ENCODE peak calls at places on chromosomes 4 and X, in six cellular contexts. One of them, this sample, is unnamed.

GRCh38 chrX:108000751-108001150 is 18.6 kb upstream of the TEX13B start:
- DNase-seq in AG10803: no peak
- DNase-seq in Right ventricle myocardium superior: no peak
- DNase-seq in aorta: no peak
- DNase-seq in ecto neural progenitor cell: no peak
- DNase-seq in prostate gland: peak
- DNase-seq in this sample: no peak

GRCh38 chrX:46381630-46382029 is 163.6 kb downstream of the ZNF674 start:
- DNase-seq in ecto neural progenitor cell: peak
- DNase-seq in aorta: no peak
- DNase-seq in prostate gland: no peak
- DNase-seq in AG10803: peak
- DNase-seq in Right ventricle myocardium superior: no peak
- DNase-seq in this sample: peak

GRCh38 chrX:4560192-4560591 is 846.7 kb upstream of the PRKX start:
- DNase-seq in ecto neural progenitor cell: no peak
- DNase-seq in AG10803: no peak
- DNase-seq in Right ventricle myocardium superior: no peak
- DNase-seq in prostate gland: no peak
- DNase-seq in aorta: no peak
- DNase-seq in this sample: no peak

GRCh38 chr4:139890810-139891209 is 225.2 kb downstream of the MGST2 start:
- DNase-seq in prostate gland: no peak
- DNase-seq in Right ventricle myocardium superior: no peak
- DNase-seq in aorta: no peak
- DNase-seq in AG10803: peak
- DNase-seq in ecto neural progenitor cell: no peak
- DNase-seq in this sample: peak

GRCh38 chr4:189096717-189097116 is 844.0 kb upstream of the FRG1 start:
- DNase-seq in prostate gland: no peak
- DNase-seq in aorta: no peak
- DNase-seq in AG10803: no peak
- DNase-seq in ecto neural progenitor cell: no peak
- DNase-seq in Right ventricle myocardium superior: no peak
- DNase-seq in this sample: no peak

GRCh38 chrX:3370656-3371055 is 24.2 kb upstream of the MXRA5 start:
- DNase-seq in ecto neural progenitor cell: no peak
- DNase-seq in Right ventricle myocardium superior: no peak
- DNase-seq in aorta: no peak
- DNase-seq in prostate gland: no peak
- DNase-seq in AG10803: no peak
- DNase-seq in this sample: peak

GRCh38 chrX:110541266-110541665 is 182.6 kb downstream of the RTL9 start:
- DNase-seq in AG10803: peak
- DNase-seq in aorta: no peak
- DNase-seq in ecto neural progenitor cell: no peak
- DNase-seq in prostate gland: no peak
- DNase-seq in Right ventricle myocardium superior: no peak
- DNase-seq in this sample: no peak

GRCh38 chr4:83013931-83014330 is 3.3 kb upstream of the LIN54 start:
- DNase-seq in ecto neural progenitor cell: no peak
- DNase-seq in AG10803: no peak
- DNase-seq in prostate gland: no peak
- DNase-seq in Right ventricle myocardium superior: no peak
- DNase-seq in aorta: no peak
- DNase-seq in this sample: no peak

GRCh38 chr4:183080372-183081115 is 18.5 kb upstream of the WWC2 start:
- DNase-seq in Right ventricle myocardium superior: no peak
- DNase-seq in aorta: no peak
- DNase-seq in prostate gland: no peak
- DNase-seq in AG10803: no peak
- DNase-seq in ecto neural progenitor cell: no peak
- DNase-seq in this sample: no peak

GRCh38 chr4:138901177-138901576 is 114.4 kb upstream of the NOCT start:
- DNase-seq in Right ventricle myocardium superior: no peak
- DNase-seq in prostate gland: no peak
- DNase-seq in ecto neural progenitor cell: no peak
- DNase-seq in aorta: no peak
- DNase-seq in AG10803: no peak
- DNase-seq in this sample: no peak

GRCh38 chrX:88586317-88586716 is 160.7 kb upstream of the CPXCR1 start:
- DNase-seq in ecto neural progenitor cell: no peak
- DNase-seq in Right ventricle myocardium superior: no peak
- DNase-seq in prostate gland: no peak
- DNase-seq in aorta: no peak
- DNase-seq in AG10803: no peak
- DNase-seq in this sample: no peak

GRCh38 chrX:38313190-38313589 is 14.1 kb downstream of the RPGR start:
- DNase-seq in ecto neural progenitor cell: no peak
- DNase-seq in aorta: no peak
- DNase-seq in Right ventricle myocardium superior: no peak
- DNase-seq in prostate gland: no peak
- DNase-seq in AG10803: peak
- DNase-seq in this sample: no peak

GRCh38 chr4:5979981-5980380 is 38.2 kb downstream of the C4orf50 start:
- DNase-seq in Right ventricle myocardium superior: no peak
- DNase-seq in prostate gland: no peak
- DNase-seq in AG10803: no peak
- DNase-seq in ecto neural progenitor cell: peak
- DNase-seq in aorta: no peak
- DNase-seq in this sample: no peak

GRCh38 chr4:8255698-8256441 is 13.7 kb upstream of the HTRA3 start:
- DNase-seq in prostate gland: peak
- DNase-seq in AG10803: peak
- DNase-seq in Right ventricle myocardium superior: peak
- DNase-seq in aorta: no peak
- DNase-seq in ecto neural progenitor cell: no peak
- DNase-seq in this sample: peak

GRCh38 chr4:4861592-4862551 is 2.4 kb downstream of the MSX1 start:
- DNase-seq in prostate gland: no peak
- DNase-seq in ecto neural progenitor cell: no peak
- DNase-seq in AG10803: no peak
- DNase-seq in Right ventricle myocardium superior: no peak
- DNase-seq in aorta: no peak
- DNase-seq in this sample: no peak

GRCh38 chrX:55008571-55009358 is 8.6 kb downstream of the APEX2 start:
- DNase-seq in AG10803: peak
- DNase-seq in prostate gland: no peak
- DNase-seq in aorta: no peak
- DNase-seq in ecto neural progenitor cell: no peak
- DNase-seq in Right ventricle myocardium superior: no peak
- DNase-seq in this sample: peak

GRCh38 chrX:30275498-30275897 is 28.6 kb downstream of the MAGEB1 start:
- DNase-seq in ecto neural progenitor cell: no peak
- DNase-seq in AG10803: peak
- DNase-seq in Right ventricle myocardium superior: no peak
- DNase-seq in prostate gland: no peak
- DNase-seq in aorta: no peak
- DNase-seq in this sample: peak

GRCh38 chrX:65406532-65406931 is 128.1 kb downstream of the LAS1L start:
- DNase-seq in prostate gland: no peak
- DNase-seq in Right ventricle myocardium superior: no peak
- DNase-seq in aorta: peak
- DNase-seq in AG10803: no peak
- DNase-seq in ecto neural progenitor cell: no peak
- DNase-seq in this sample: no peak

GRCh38 chr4:184808719-184809062 is 17.1 kb downstream of the ACSL1 start:
- DNase-seq in ecto neural progenitor cell: no peak
- DNase-seq in AG10803: no peak
- DNase-seq in aorta: no peak
- DNase-seq in prostate gland: no peak
- DNase-seq in Right ventricle myocardium superior: no peak
- DNase-seq in this sample: no peak

GRCh38 chr4:114998316-114998715 is 115.1 kb downstream of the NDST4 start:
- DNase-seq in ecto neural progenitor cell: no peak
- DNase-seq in Right ventricle myocardium superior: no peak
- DNase-seq in aorta: no peak
- DNase-seq in AG10803: no peak
- DNase-seq in prostate gland: no peak
- DNase-seq in this sample: no peak

GRCh38 chr4:15653864-15654391 is 1.2 kb downstream of the FBXL5 start:
- DNase-seq in ecto neural progenitor cell: no peak
- DNase-seq in prostate gland: no peak
- DNase-seq in aorta: no peak
- DNase-seq in Right ventricle myocardium superior: no peak
- DNase-seq in AG10803: peak
- DNase-seq in this sample: peak

GRCh38 chr4:185254434-185254833 is 45.0 kb downstream of the SNX25 start:
- DNase-seq in aorta: no peak
- DNase-seq in prostate gland: no peak
- DNase-seq in Right ventricle myocardium superior: no peak
- DNase-seq in ecto neural progenitor cell: no peak
- DNase-seq in AG10803: no peak
- DNase-seq in this sample: peak

GRCh38 chr4:4269326-4269725 is 20.6 kb downstream of the LYAR start:
- DNase-seq in prostate gland: no peak
- DNase-seq in Right ventricle myocardium superior: peak
- DNase-seq in ecto neural progenitor cell: no peak
- DNase-seq in AG10803: no peak
- DNase-seq in aorta: no peak
- DNase-seq in this sample: no peak

GRCh38 chr4:123121241-123121907 is 199.0 kb upstream of the NUDT6 start:
- DNase-seq in Right ventricle myocardium superior: no peak
- DNase-seq in prostate gland: no peak
- DNase-seq in ecto neural progenitor cell: no peak
- DNase-seq in AG10803: no peak
- DNase-seq in aorta: no peak
- DNase-seq in this sample: no peak

GRCh38 chr4:71209161-71209560 is 129.7 kb upstream of the SLC4A4 start:
- DNase-seq in ecto neural progenitor cell: no peak
- DNase-seq in prostate gland: no peak
- DNase-seq in aorta: no peak
- DNase-seq in AG10803: peak
- DNase-seq in Right ventricle myocardium superior: no peak
- DNase-seq in this sample: peak

GRCh38 chr4:185830263-185830994 is 18.4 kb upstream of the SORBS2 start:
- DNase-seq in AG10803: no peak
- DNase-seq in aorta: no peak
- DNase-seq in prostate gland: no peak
- DNase-seq in ecto neural progenitor cell: no peak
- DNase-seq in Right ventricle myocardium superior: no peak
- DNase-seq in this sample: no peak

GRCh38 chr4:167826281-167826680 is 266.1 kb upstream of the ANXA10 start:
- DNase-seq in AG10803: no peak
- DNase-seq in ecto neural progenitor cell: no peak
- DNase-seq in aorta: no peak
- DNase-seq in Right ventricle myocardium superior: no peak
- DNase-seq in prostate gland: no peak
- DNase-seq in this sample: peak

This sample was measured in fibroblast of villous mesenchyme.